ENCODE peak calls at places on chromosome 11, in five cellular contexts. One of them, this sample, is unnamed.

GRCh38 chr11:104531075-104531474 is 367.1 kb upstream of the PDGFD start:
- DNase-seq in CD8-positive, alpha-beta T cell: peak
- DNase-seq in heart left ventricle: no peak
- DNase-seq in tibial artery: no peak
- DNase-seq in left ventricle myocardium inferior: no peak
- DNase-seq in this sample: no peak

GRCh38 chr11:126132319-126132718 is 69.7 kb upstream of the CDON start:
- DNase-seq in CD8-positive, alpha-beta T cell: no peak
- DNase-seq in heart left ventricle: no peak
- DNase-seq in tibial artery: no peak
- DNase-seq in left ventricle myocardium inferior: peak
- DNase-seq in this sample: no peak

GRCh38 chr11:59267196-59267595 is 54.5 kb upstream of the MPEG1 start:
- DNase-seq in CD8-positive, alpha-beta T cell: no peak
- DNase-seq in heart left ventricle: no peak
- DNase-seq in tibial artery: no peak
- DNase-seq in left ventricle myocardium inferior: no peak
- DNase-seq in this sample: no peak

GRCh38 chr11:126502159-126502558 is 146.7 kb downstream of the ST3GAL4 start:
- DNase-seq in CD8-positive, alpha-beta T cell: no peak
- DNase-seq in heart left ventricle: no peak
- DNase-seq in tibial artery: no peak
- DNase-seq in left ventricle myocardium inferior: no peak
- DNase-seq in this sample: no peak

GRCh38 chr11:83191491-83191890 is 2.0 kb upstream of the ANKRD42 start:
- DNase-seq in CD8-positive, alpha-beta T cell: no peak
- DNase-seq in heart left ventricle: no peak
- DNase-seq in tibial artery: no peak
- DNase-seq in left ventricle myocardium inferior: no peak
- DNase-seq in this sample: no peak

GRCh38 chr11:70526116-70527045 is 128.1 kb downstream of the CTTN start:
- DNase-seq in CD8-positive, alpha-beta T cell: no peak
- DNase-seq in heart left ventricle: no peak
- DNase-seq in tibial artery: no peak
- DNase-seq in left ventricle myocardium inferior: no peak
- DNase-seq in this sample: no peak

GRCh38 chr11:131073167-131073566 is 156.9 kb upstream of the SNX19 start:
- DNase-seq in CD8-positive, alpha-beta T cell: no peak
- DNase-seq in heart left ventricle: no peak
- DNase-seq in tibial artery: no peak
- DNase-seq in left ventricle myocardium inferior: no peak
- DNase-seq in this sample: no peak

GRCh38 chr11:119483341-119483880 is 60.4 kb upstream of the THY1 start:
- DNase-seq in CD8-positive, alpha-beta T cell: no peak
- DNase-seq in heart left ventricle: no peak
- DNase-seq in tibial artery: peak
- DNase-seq in left ventricle myocardium inferior: no peak
- DNase-seq in this sample: no peak

GRCh38 chr11:119591836-119592310 is 137.1 kb downstream of the NECTIN1 start:
- DNase-seq in CD8-positive, alpha-beta T cell: no peak
- DNase-seq in heart left ventricle: no peak
- DNase-seq in tibial artery: no peak
- DNase-seq in left ventricle myocardium inferior: no peak
- DNase-seq in this sample: no peak

GRCh38 chr11:46446343-46446751 is 54.8 kb upstream of the CHRM4 start:
- DNase-seq in CD8-positive, alpha-beta T cell: no peak
- DNase-seq in heart left ventricle: no peak
- DNase-seq in tibial artery: no peak
- DNase-seq in left ventricle myocardium inferior: no peak
- DNase-seq in this sample: peak

GRCh38 chr11:76599041-76600013 is 71.2 kb downstream of the LRRC32 start:
- DNase-seq in CD8-positive, alpha-beta T cell: no peak
- DNase-seq in heart left ventricle: no peak
- DNase-seq in tibial artery: no peak
- DNase-seq in left ventricle myocardium inferior: no peak
- DNase-seq in this sample: peak

GRCh38 chr11:90288207-90288821 is 65.5 kb upstream of the CHORDC1 start:
- DNase-seq in CD8-positive, alpha-beta T cell: no peak
- DNase-seq in heart left ventricle: no peak
- DNase-seq in tibial artery: no peak
- DNase-seq in left ventricle myocardium inferior: no peak
- DNase-seq in this sample: peak

GRCh38 chr11:35404397-35404775 is 15.0 kb downstream of the SLC1A2 start:
- DNase-seq in CD8-positive, alpha-beta T cell: no peak
- DNase-seq in heart left ventricle: no peak
- DNase-seq in tibial artery: no peak
- DNase-seq in left ventricle myocardium inferior: no peak
- DNase-seq in this sample: peak

GRCh38 chr11:86637976-86638375 is 34.4 kb downstream of the ME3 start:
- DNase-seq in CD8-positive, alpha-beta T cell: no peak
- DNase-seq in heart left ventricle: no peak
- DNase-seq in tibial artery: no peak
- DNase-seq in left ventricle myocardium inferior: no peak
- DNase-seq in this sample: peak

GRCh38 chr11:19646921-19647320 is 65.7 kb upstream of the NAV2 start:
- DNase-seq in CD8-positive, alpha-beta T cell: no peak
- DNase-seq in heart left ventricle: no peak
- DNase-seq in tibial artery: no peak
- DNase-seq in left ventricle myocardium inferior: no peak
- DNase-seq in this sample: peak

GRCh38 chr11:68575025-68575665 is 109.2 kb upstream of the GAL start:
- DNase-seq in CD8-positive, alpha-beta T cell: no peak
- DNase-seq in heart left ventricle: no peak
- DNase-seq in tibial artery: no peak
- DNase-seq in left ventricle myocardium inferior: no peak
- DNase-seq in this sample: no peak

GRCh38 chr11:6650980-6651379 is 4.6 kb downstream of the DCHS1 start:
- DNase-seq in CD8-positive, alpha-beta T cell: peak
- DNase-seq in heart left ventricle: no peak
- DNase-seq in tibial artery: no peak
- DNase-seq in left ventricle myocardium inferior: no peak
- DNase-seq in this sample: peak

GRCh38 chr11:67303989-67304411 is 670 bp downstream of the SSH3 start:
- DNase-seq in CD8-positive, alpha-beta T cell: no peak
- DNase-seq in heart left ventricle: peak
- DNase-seq in tibial artery: peak
- DNase-seq in left ventricle myocardium inferior: no peak
- DNase-seq in this sample: peak

GRCh38 chr11:58573451-58574104 is 2.1 kb downstream of the LPXN start:
- DNase-seq in CD8-positive, alpha-beta T cell: peak
- DNase-seq in heart left ventricle: peak
- DNase-seq in tibial artery: peak
- DNase-seq in left ventricle myocardium inferior: peak
- DNase-seq in this sample: peak

GRCh38 chr11:67117667-67118058 is 1.4 kb upstream of the KDM2A start:
- DNase-seq in CD8-positive, alpha-beta T cell: peak
- DNase-seq in heart left ventricle: peak
- DNase-seq in tibial artery: peak
- DNase-seq in left ventricle myocardium inferior: peak
- DNase-seq in this sample: peak

GRCh38 chr11:82703226-82703625 is 30.4 kb downstream of the FAM181B start:
- DNase-seq in CD8-positive, alpha-beta T cell: no peak
- DNase-seq in heart left ventricle: no peak
- DNase-seq in tibial artery: no peak
- DNase-seq in left ventricle myocardium inferior: no peak
- DNase-seq in this sample: no peak

GRCh38 chr11:71580057-71581003 is 2.3 kb downstream of the KRTAP5-11 start:
- DNase-seq in CD8-positive, alpha-beta T cell: no peak
- DNase-seq in heart left ventricle: peak
- DNase-seq in tibial artery: no peak
- DNase-seq in left ventricle myocardium inferior: peak
- DNase-seq in this sample: peak

GRCh38 chr11:62555464-62556092 is 9.0 kb upstream of the AHNAK start:
- DNase-seq in CD8-positive, alpha-beta T cell: peak
- DNase-seq in heart left ventricle: peak
- DNase-seq in tibial artery: peak
- DNase-seq in left ventricle myocardium inferior: peak
- DNase-seq in this sample: no peak

GRCh38 chr11:15159085-15159484 is 44.4 kb downstream of the INSC start:
- DNase-seq in CD8-positive, alpha-beta T cell: no peak
- DNase-seq in heart left ventricle: no peak
- DNase-seq in tibial artery: no peak
- DNase-seq in left ventricle myocardium inferior: no peak
- DNase-seq in this sample: peak

GRCh38 chr11:27290261-27290660 is 72.8 kb downstream of the CCDC34 start:
- DNase-seq in CD8-positive, alpha-beta T cell: no peak
- DNase-seq in heart left ventricle: no peak
- DNase-seq in tibial artery: no peak
- DNase-seq in left ventricle myocardium inferior: no peak
- DNase-seq in this sample: no peak

GRCh38 chr11:19460718-19461405 is 220.1 kb upstream of the E2F8 start:
- DNase-seq in CD8-positive, alpha-beta T cell: no peak
- DNase-seq in heart left ventricle: peak
- DNase-seq in tibial artery: no peak
- DNase-seq in left ventricle myocardium inferior: peak
- DNase-seq in this sample: peak

GRCh38 chr11:10631761-10632160 is 61.8 kb downstream of the IRAG1 start:
- DNase-seq in CD8-positive, alpha-beta T cell: no peak
- DNase-seq in heart left ventricle: no peak
- DNase-seq in tibial artery: no peak
- DNase-seq in left ventricle myocardium inferior: no peak
- DNase-seq in this sample: no peak

GRCh38 chr11:112485280-112485679 is 224.6 kb upstream of the PLET1 start:
- DNase-seq in CD8-positive, alpha-beta T cell: no peak
- DNase-seq in heart left ventricle: no peak
- DNase-seq in tibial artery: no peak
- DNase-seq in left ventricle myocardium inferior: no peak
- DNase-seq in this sample: no peak

GRCh38 chr11:35169754-35170153 is 30.8 kb downstream of the CD44 start:
- DNase-seq in CD8-positive, alpha-beta T cell: no peak
- DNase-seq in heart left ventricle: no peak
- DNase-seq in tibial artery: no peak
- DNase-seq in left ventricle myocardium inferior: no peak
- DNase-seq in this sample: no peak

DNA sequence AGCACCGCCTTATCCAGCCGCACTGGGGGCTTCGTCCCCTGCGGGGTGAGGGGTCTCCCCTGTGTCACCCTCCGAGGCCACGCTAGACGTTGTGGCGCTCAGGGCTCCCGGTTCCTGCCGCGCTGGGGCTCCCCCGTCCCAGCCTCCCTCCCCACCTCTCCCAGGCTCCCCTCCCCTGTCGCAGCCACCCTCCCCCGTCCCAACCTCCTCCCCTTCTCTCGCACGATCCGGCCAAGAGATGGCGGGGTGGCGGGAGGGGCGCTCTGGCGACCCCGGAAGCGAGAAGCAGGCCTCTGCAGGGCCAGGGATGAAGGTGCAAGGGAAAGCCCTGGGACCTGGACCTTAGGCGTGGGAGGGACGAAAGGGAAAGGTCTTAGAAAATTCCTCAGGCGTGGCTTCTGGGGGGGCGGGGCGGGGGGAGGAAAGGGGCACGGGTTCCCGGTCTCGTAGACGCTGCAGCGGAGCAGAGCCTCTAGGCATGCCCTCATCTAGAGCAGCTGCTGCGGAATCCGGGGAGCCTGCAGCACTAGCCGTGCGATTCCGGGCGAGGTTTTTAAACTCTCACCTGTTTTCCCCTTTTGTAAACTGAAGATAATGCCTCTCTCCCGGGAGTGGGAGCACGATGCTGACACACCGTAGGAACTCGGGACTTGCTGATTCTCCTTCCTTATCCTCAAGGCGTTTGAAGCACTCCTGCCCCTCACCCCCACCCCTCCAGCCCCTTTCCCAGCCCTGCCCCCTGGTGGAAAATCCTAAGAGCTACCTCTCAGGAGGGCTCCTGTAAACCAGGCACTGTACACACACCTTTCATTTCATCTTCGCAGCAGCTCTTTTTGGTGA is 14.4 kb downstream of the KCNJ5 start:
- DNase-seq in CD8-positive, alpha-beta T cell: peak
- DNase-seq in heart left ventricle: no peak
- DNase-seq in tibial artery: peak
- DNase-seq in left ventricle myocardium inferior: no peak
- DNase-seq in this sample: peak
- TF ChIP-seq CTCF in CD8-positive, alpha-beta T cell: peak
- TF ChIP-seq CTCF in heart left ventricle: peak
- TF ChIP-seq CTCF in tibial artery: no peak
- TF ChIP-seq CTCF in left ventricle myocardium inferior: peak
- TF ChIP-seq CTCF in this sample: peak

DNA sequence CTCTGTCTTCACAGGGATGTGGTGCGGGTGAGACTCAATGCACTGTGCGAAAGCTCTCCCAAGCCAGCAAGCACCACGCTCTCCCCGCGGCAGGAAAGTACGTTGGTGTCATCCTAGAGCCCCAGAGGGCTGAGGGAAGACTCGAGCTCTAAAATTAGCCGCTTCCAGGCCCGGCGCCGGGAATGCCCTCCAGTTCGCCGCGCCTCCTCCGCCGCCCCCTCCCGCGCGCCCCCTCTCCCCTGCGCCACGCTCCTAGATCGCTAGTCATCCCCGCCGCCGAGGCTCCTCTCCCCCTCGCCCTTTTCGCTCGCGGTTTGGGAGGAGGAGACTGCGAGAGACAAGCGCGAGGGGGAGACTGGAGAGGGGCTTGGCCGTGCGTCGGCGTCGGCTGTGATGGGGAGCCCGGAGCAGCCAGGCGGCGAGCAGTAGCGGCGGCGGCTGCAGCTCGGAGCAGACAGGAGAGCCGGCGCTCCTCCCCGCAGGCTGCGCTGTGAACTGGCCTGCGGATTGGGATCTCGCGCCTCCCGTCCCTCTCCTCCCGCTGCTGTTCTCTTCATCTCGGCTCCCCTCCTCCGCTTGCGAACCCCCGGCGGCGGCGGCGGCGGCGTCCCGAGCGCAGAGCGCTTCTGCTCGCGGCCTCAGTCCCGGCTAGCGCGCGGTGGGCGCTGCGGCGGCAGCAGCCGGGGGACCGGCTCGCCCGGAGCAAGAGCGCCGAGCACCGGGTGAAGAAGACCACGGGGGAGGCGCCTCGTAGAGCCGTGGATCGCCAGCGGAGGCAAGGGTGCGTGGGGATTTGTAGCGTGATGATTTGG is at the start of gene FAT3:
- DNase-seq in CD8-positive, alpha-beta T cell: no peak
- DNase-seq in heart left ventricle: peak
- DNase-seq in tibial artery: peak
- DNase-seq in left ventricle myocardium inferior: no peak
- DNase-seq in this sample: peak
- H3K4me3 ChIP-seq in CD8-positive, alpha-beta T cell: no peak
- H3K4me3 ChIP-seq in heart left ventricle: peak
- H3K4me3 ChIP-seq in tibial artery: peak
- H3K4me3 ChIP-seq in left ventricle myocardium inferior: peak
- H3K4me3 ChIP-seq in this sample: peak

GRCh38 chr11:64803163-64803845 is at the start of gene MAP4K2:
- DNase-seq in CD8-positive, alpha-beta T cell: peak
- DNase-seq in heart left ventricle: peak
- DNase-seq in tibial artery: peak
- DNase-seq in left ventricle myocardium inferior: peak
- DNase-seq in this sample: peak
- TF ChIP-seq CTCF in CD8-positive, alpha-beta T cell: no peak
- TF ChIP-seq CTCF in heart left ventricle: peak
- TF ChIP-seq CTCF in tibial artery: peak
- TF ChIP-seq CTCF in left ventricle myocardium inferior: peak
- TF ChIP-seq CTCF in this sample: no peak

DNA sequence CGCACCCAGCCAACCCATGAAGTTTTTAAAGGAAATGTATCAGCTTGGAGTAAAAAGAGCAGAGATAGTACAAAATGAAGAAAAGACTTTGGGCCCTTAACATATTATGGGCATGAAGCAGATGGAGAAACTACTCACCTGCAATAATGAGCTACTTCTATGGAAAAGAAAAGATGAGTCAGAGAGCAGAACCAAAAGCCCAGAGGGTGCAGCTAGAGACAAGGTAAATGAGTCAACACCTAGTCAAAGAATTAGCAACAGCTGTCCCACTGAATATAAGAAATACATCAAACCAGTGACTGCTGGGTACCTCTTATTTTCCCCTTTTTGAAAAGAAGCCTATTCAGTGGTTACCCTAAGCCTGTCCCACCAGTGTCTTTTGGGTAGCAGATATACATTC is 61.8 kb downstream of the RPL27A start:
- DNase-seq in CD8-positive, alpha-beta T cell: no peak
- DNase-seq in heart left ventricle: no peak
- DNase-seq in tibial artery: no peak
- DNase-seq in left ventricle myocardium inferior: no peak
- DNase-seq in this sample: no peak
- H3K4me3 ChIP-seq in CD8-positive, alpha-beta T cell: no peak
- H3K4me3 ChIP-seq in heart left ventricle: no peak
- H3K4me3 ChIP-seq in tibial artery: no peak
- H3K4me3 ChIP-seq in left ventricle myocardium inferior: no peak
- H3K4me3 ChIP-seq in this sample: no peak